ENCODE peak calls at places on chromosomes 4 and X, in five cellular contexts. U is K562, E is right atrium auricular region, X is GM23338, Z is tibial artery. N is an unnamed sample.

GRCh38 chrX:17679820-17680219 is 57.5 kb upstream of the SCML1 start:
- DNase-seq in E (no peak), X (no peak), Z (no peak), U (no peak), N (no peak)

GRCh38 chr4:134160211-134160610 is 41.4 kb downstream of the PABPC4L start:
- DNase-seq in U (no peak), Z (no peak), X (no peak), E (no peak), N (no peak)

GRCh38 chr4:87505862-87506261 is 23.3 kb downstream of the SPARCL1 start:
- DNase-seq in X (peak; percentile 54), U (no peak), Z (no peak), E (no peak), N (peak; percentile 63)

GRCh38 chr4:76407440-76408119 is 13.4 kb downstream of the CCDC158 start:
- DNase-seq in E (no peak), U (no peak), Z (no peak), X (no peak), N (no peak)

GRCh38 chrX:34288782-34289181 is 156.7 kb upstream of the FAM47A start:
- DNase-seq in E (no peak), Z (no peak), X (no peak), U (no peak), N (no peak)

GRCh38 chrX:153642313-153642654 is 4.7 kb upstream of the DUSP9 start:
- DNase-seq in U (peak; percentile 49), E (no peak), Z (no peak), X (peak; percentile 41), N (peak; percentile 66)

GRCh38 chr4:75771607-75772006 is 47.2 kb downstream of the USO1 start:
- DNase-seq in X (no peak), U (no peak), E (no peak), Z (no peak), N (no peak)

GRCh38 chr4:140250989-140251552 is 97.1 kb upstream of the MAML3 start:
- DNase-seq in U (peak; percentile 22), E (no peak), X (no peak), Z (no peak), N (no peak)

GRCh38 chr4:30553151-30553550 is 167.0 kb upstream of the PCDH7 start:
- DNase-seq in X (no peak), Z (no peak), E (no peak), U (no peak), N (no peak)

GRCh38 chr4:121989715-121990114 is 37.9 kb upstream of the TRPC3 start:
- DNase-seq in U (peak; percentile 78), X (peak; percentile 15), Z (no peak), E (no peak), N (no peak)

GRCh38 chrX:125398959-125399440 is 79.3 kb downstream of the TEX13C start:
- DNase-seq in E (no peak), Z (no peak), U (peak; percentile 89), X (no peak), N (no peak)

GRCh38 chr4:85808864-85809263 is 333.9 kb downstream of the ARHGAP24 start:
- DNase-seq in Z (no peak), E (no peak), U (no peak), X (no peak), N (no peak)

DNA sequence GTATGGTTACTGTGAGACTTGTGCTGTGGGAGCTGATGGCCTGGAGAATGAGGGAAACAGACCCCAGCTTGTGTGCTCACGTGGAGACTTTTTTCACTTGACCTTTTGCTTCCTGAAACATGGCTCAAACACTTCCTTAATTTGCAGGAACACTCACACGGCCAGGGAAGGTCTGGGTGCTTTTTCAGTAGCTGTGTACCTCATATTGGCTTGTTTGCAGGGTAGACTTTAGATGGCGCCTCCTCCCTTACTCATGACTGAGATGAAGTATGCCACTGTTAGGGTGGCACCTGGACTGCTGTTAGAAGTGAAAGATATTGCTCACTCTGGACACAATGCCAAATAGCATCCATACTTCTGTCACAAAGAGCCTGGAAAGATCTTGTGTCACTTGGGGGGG is 75.7 kb upstream of the WDR1 start:
- DNase-seq in X (no peak), E (no peak), Z (no peak), U (no peak), N (no peak)
- TF ChIP-seq CTCF in X (no peak), E (no peak), Z (no peak), U (no peak), N (peak; percentile 32)

GRCh38 chr4:41144812-41145211 is 69.5 kb downstream of the APBB2 start:
- DNase-seq in X (no peak), E (no peak), Z (no peak), U (no peak), N (no peak)
- H3K4me1 ChIP-seq in X (peaks cover 32% of the 10 kb centered on the region), E (peaks cover 62% of the 10 kb centered on the region), Z (peaks cover 11% of the 10 kb centered on the region), U (no peaks in the 10 kb centered on the region), N (peaks cover 23% of the 10 kb centered on the region)

GRCh38 chrX:86348669-86349068 is 200.4 kb downstream of the DACH2 start:
- DNase-seq in Z (no peak), X (peak; percentile 58), U (peak; percentile 1), E (no peak), N (peak; percentile 53)
- TF ChIP-seq CTCF in Z (no peak), X (peak; percentile 56), U (no peak), E (no peak), N (peak; percentile 69)

DNA sequence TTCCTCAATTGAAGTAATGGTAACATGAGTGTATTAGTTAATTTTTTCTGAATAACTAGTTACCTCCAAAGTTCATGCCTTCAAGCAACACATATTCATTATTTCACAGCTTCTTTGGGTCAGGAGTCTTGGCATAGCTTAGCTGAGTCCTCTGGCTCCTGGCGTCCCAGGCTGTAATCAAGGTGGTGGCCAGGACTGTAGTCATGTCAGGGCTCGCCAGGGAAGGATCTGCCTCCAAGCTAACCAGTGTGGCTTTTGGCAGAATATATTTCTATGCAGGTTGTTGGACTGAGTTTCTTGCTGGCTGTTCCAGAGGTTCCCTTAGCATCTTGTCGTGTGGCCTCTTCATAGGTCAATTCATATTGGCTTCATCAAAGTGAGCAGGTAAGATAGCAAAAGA is 10.0 kb upstream of the HS3ST1 start:
- DNase-seq in X (no peak), E (no peak), Z (no peak), U (no peak), N (no peak)
- H3K4me1 ChIP-seq in X (peaks cover 7% of the 10 kb centered on the region), E (no peaks in the 10 kb centered on the region), Z (no peaks in the 10 kb centered on the region), U (no peaks in the 10 kb centered on the region), N (no peaks in the 10 kb centered on the region)

GRCh38 chrX:80285131-80285773 is 135.0 kb upstream of the TENT5D start:
- DNase-seq in U (peak; percentile 38), X (peak; percentile 61), E (no peak), Z (no peak), N (peak; percentile 72)
- TF ChIP-seq CTCF in U (peak; percentile 36), X (peak; percentile 68), E (no peak), Z (no peak), N (peak; percentile 79)

GRCh38 chrX:129877401-129877800 is 28.6 kb upstream of the UTP14A start:
- DNase-seq in E (no peak), Z (no peak), U (no peak), X (no peak), N (no peak)
- H3K4me1 ChIP-seq in E (no peaks in the 10 kb centered on the region), Z (no peaks in the 10 kb centered on the region), U (no peaks in the 10 kb centered on the region), X (no peaks in the 10 kb centered on the region), N (no peaks in the 10 kb centered on the region)

DNA sequence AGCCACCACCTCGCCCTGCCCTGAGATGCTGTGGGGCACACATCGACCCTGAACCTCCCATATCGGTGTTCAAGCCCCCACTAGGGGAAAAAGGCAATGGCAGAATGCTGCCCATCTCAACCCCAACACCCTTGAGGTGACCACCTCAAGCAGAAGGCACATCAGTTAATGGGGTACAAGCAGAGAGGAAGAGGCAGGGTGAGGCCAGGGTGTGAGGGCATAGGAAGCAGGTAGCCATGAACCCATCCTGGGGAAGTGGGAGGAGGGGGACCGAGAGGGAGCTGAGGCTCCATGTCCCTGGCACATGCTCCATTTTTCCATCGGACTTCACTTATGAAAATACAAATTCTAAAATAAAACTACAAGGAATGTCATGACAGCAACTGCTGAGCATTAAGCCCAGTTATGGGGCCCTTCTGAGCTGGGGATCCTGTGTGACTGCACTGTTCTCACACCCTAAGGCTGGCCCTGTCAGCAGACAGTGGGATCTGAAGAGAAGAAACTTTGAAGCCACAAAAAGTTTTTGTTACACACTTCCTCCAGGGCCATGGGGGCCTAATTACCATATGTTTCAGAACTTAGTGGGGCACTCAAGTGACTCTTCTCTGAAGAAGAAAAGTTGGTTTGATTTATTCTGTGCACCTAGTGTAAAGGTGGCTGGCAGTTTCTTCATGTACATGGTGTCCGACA is 68.2 kb upstream of the FAM241A start:
- DNase-seq in U (no peak), E (no peak), Z (no peak), X (no peak), N (no peak)
- TF ChIP-seq CTCF in U (no peak), E (no peak), Z (no peak), X (no peak), N (no peak)